ENCODE peak calls at places on chromosomes 12 and 14, in six cellular contexts. One of them, this sample, is unnamed.
A peak's percentile ranks its signal among the peaks of the same experiment; 100 is the strongest.

GRCh38 chr12:5901416-5901815 is 43.6 kb downstream of the ANO2 start:
- DNase-seq in mesendoderm: no peak
- DNase-seq in mammary epithelial cell: no peak
- DNase-seq in OCI-LY7: no peak
- DNase-seq in GM23248: no peak
- DNase-seq in trophoblast cell: no peak
- DNase-seq in this sample: no peak

GRCh38 chr14:77375164-77375950 is 1.5 kb downstream of the TMED8 start:
- DNase-seq in mesendoderm: no peak
- DNase-seq in mammary epithelial cell: no peak
- DNase-seq in OCI-LY7: peak; percentile 59
- DNase-seq in GM23248: no peak
- DNase-seq in trophoblast cell: no peak
- DNase-seq in this sample: no peak

GRCh38 chr12:131095826-131096680 is 142.3 kb downstream of the ADGRD1 start:
- DNase-seq in mesendoderm: no peak
- DNase-seq in mammary epithelial cell: no peak
- DNase-seq in OCI-LY7: no peak
- DNase-seq in GM23248: no peak
- DNase-seq in trophoblast cell: no peak
- DNase-seq in this sample: no peak

GRCh38 chr12:132362966-132363660 is 33.7 kb upstream of the GALNT9 start:
- DNase-seq in mesendoderm: no peak
- DNase-seq in mammary epithelial cell: no peak
- DNase-seq in OCI-LY7: no peak
- DNase-seq in GM23248: no peak
- DNase-seq in trophoblast cell: no peak
- DNase-seq in this sample: peak; percentile 21

GRCh38 chr14:102262894-102263462 is 42.0 kb downstream of the MOK start:
- DNase-seq in mesendoderm: peak; percentile 53
- DNase-seq in mammary epithelial cell: peak; percentile 94
- DNase-seq in OCI-LY7: no peak
- DNase-seq in GM23248: peak; percentile 39
- DNase-seq in trophoblast cell: no peak
- DNase-seq in this sample: no peak

GRCh38 chr12:6095269-6095668 is 29.2 kb downstream of the VWF start:
- DNase-seq in mesendoderm: no peak
- DNase-seq in mammary epithelial cell: no peak
- DNase-seq in OCI-LY7: no peak
- DNase-seq in GM23248: no peak
- DNase-seq in trophoblast cell: no peak
- DNase-seq in this sample: no peak

GRCh38 chr14:94441531-94442205 is 10.9 kb downstream of the SERPINA11 start:
- DNase-seq in mesendoderm: no peak
- DNase-seq in mammary epithelial cell: no peak
- DNase-seq in OCI-LY7: no peak
- DNase-seq in GM23248: no peak
- DNase-seq in trophoblast cell: no peak
- DNase-seq in this sample: no peak

GRCh38 chr14:37778135-37778943 is 182.9 kb downstream of the TTC6 start:
- DNase-seq in mesendoderm: no peak
- DNase-seq in mammary epithelial cell: no peak
- DNase-seq in OCI-LY7: no peak
- DNase-seq in GM23248: no peak
- DNase-seq in trophoblast cell: no peak
- DNase-seq in this sample: no peak

GRCh38 chr12:100133200-100133599 is 9.5 kb downstream of the BLTP3B start:
- DNase-seq in mesendoderm: no peak
- DNase-seq in mammary epithelial cell: no peak
- DNase-seq in OCI-LY7: no peak
- DNase-seq in GM23248: no peak
- DNase-seq in trophoblast cell: no peak
- DNase-seq in this sample: no peak

GRCh38 chr12:22722081-22722480 is 97.1 kb downstream of the ETNK1 start:
- DNase-seq in mesendoderm: no peak
- DNase-seq in mammary epithelial cell: no peak
- DNase-seq in OCI-LY7: no peak
- DNase-seq in GM23248: no peak
- DNase-seq in trophoblast cell: no peak
- DNase-seq in this sample: no peak

DNA sequence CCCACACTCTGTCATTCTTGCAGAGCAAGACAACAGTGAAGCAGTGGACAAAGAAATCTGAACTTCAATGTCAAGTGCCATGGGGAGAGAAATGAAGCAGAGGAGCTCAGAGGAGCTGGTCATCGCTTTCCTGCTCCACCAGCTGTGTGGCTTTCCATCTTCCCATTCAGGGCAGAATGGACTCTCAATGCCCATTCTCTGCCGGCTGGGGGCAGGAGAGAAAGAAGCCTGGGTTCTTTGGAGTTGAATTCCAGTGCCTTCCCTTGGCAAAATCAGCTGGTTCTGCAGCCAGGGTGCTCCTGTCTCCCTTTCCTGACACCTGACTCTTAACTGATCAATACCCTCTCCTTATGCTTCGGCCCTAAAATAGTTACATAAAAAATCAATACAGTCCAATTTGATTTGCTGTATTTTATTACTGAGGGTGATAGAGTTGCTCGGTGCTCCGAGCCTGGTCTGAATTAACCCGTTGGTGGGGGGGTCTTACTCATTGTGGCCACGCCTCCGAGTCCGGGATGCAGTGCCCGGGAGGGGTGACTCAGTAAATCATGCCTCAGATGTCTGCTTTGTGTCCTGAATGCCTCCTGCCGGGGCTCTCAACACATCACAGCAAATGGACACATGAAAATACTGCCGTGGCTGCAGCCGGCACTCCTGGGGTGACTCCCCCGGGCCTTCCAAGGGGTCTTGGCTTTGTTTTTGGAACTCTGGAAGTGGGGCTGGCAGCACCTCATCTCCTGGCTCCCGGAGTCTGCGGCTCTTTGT is 128.7 kb downstream of the AACS start:
- DNase-seq in mesendoderm: peak; percentile 81
- DNase-seq in mammary epithelial cell: peak; percentile 29
- DNase-seq in OCI-LY7: no peak
- DNase-seq in GM23248: peak; percentile 58
- DNase-seq in trophoblast cell: no peak
- DNase-seq in this sample: no peak
- H3K4me3 ChIP-seq in mesendoderm: no peak overlapping the region
- H3K4me3 ChIP-seq in mammary epithelial cell: no peak overlapping the region
- H3K4me3 ChIP-seq in OCI-LY7: no peak overlapping the region
- H3K4me3 ChIP-seq in GM23248: no peak overlapping the region
- H3K4me3 ChIP-seq in trophoblast cell: no peak overlapping the region
- H3K4me3 ChIP-seq in this sample: no peak overlapping the region

GRCh38 chr14:105087308-105087962 is 22.2 kb upstream of the GPR132 start:
- DNase-seq in mesendoderm: peak; percentile 47
- DNase-seq in mammary epithelial cell: peak; percentile 88
- DNase-seq in OCI-LY7: no peak
- DNase-seq in GM23248: peak; percentile 86
- DNase-seq in trophoblast cell: peak; percentile 84
- DNase-seq in this sample: no peak
- H3K36me3 ChIP-seq in mesendoderm: no peaks in the 10 kb centered on the region
- H3K36me3 ChIP-seq in mammary epithelial cell: no peaks in the 10 kb centered on the region
- H3K36me3 ChIP-seq in OCI-LY7: no peaks in the 10 kb centered on the region
- H3K36me3 ChIP-seq in GM23248: no peaks in the 10 kb centered on the region
- H3K36me3 ChIP-seq in trophoblast cell: no peaks in the 10 kb centered on the region
- H3K36me3 ChIP-seq in this sample: no peaks in the 10 kb centered on the region

DNA sequence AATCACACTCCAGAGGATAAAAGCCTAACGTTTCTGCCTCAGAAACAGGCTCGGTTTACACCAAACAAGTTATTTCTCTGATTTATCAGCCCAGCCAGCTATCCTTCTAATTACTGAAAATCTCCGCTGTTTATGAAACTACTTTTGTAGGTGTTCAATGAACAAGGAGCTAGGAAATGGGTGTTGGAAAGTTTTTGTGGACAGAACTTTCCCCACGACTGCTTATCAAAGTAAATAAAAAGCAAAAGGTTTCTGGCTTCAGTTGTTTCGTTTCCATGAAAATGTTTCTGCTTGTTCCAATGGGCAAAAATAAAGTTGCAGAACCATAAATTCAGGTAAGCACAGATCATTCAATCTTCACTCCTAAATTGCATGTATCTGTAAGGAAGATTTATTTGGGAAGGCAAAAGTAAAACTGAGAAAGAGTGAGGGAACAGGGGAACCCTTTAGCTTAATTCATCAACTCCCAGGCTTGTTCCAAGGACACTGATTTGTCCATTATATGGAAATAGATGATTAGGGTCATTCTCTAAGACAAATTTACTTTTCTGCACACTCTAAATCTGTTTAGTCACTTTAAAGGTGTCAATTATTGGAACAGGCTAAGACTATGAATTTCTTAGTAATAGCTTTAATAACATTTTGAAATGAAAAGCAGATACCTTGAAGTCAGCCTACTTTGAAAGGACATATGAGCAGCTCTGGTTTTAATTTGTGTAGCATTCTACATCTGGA is 175.9 kb upstream of the CDKN3 start:
- DNase-seq in mesendoderm: no peak
- DNase-seq in mammary epithelial cell: no peak
- DNase-seq in OCI-LY7: no peak
- DNase-seq in GM23248: no peak
- DNase-seq in trophoblast cell: no peak
- DNase-seq in this sample: no peak
- H3K4me3 ChIP-seq in mesendoderm: no peak overlapping the region
- H3K4me3 ChIP-seq in mammary epithelial cell: no peak overlapping the region
- H3K4me3 ChIP-seq in OCI-LY7: no peak overlapping the region
- H3K4me3 ChIP-seq in GM23248: peak overlapping the region; percentile 69
- H3K4me3 ChIP-seq in trophoblast cell: no peak overlapping the region
- H3K4me3 ChIP-seq in this sample: no peak overlapping the region

DNA sequence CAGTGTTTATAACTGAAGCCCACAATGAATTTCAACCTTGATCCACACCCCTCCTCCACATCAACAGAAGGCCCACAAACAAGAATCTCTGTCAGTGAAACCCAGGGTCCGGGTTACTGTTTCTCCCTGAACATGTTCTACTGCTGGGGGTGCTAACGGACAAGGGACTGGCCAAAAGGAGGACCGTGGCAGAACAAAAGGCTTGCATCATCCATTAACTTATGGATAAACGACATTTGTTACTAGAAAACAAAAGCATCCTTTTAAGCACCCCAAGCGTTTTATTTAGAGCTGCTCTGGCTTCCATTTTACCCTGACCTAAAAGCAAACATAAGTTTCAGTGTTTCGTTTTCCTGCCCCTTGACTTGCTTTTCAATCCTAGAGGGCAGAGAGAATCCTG is 32.2 kb downstream of the BRAP start:
- DNase-seq in mesendoderm: no peak
- DNase-seq in mammary epithelial cell: no peak
- DNase-seq in OCI-LY7: no peak
- DNase-seq in GM23248: no peak
- DNase-seq in trophoblast cell: no peak
- DNase-seq in this sample: no peak
- H3K36me3 ChIP-seq in mesendoderm: peaks cover 9% of the 10 kb centered on the region
- H3K36me3 ChIP-seq in mammary epithelial cell: peaks cover 14% of the 10 kb centered on the region
- H3K36me3 ChIP-seq in OCI-LY7: peaks cover 95% of the 10 kb centered on the region
- H3K36me3 ChIP-seq in GM23248: peaks cover 58% of the 10 kb centered on the region
- H3K36me3 ChIP-seq in trophoblast cell: peaks cover 38% of the 10 kb centered on the region
- H3K36me3 ChIP-seq in this sample: peaks cover 5% of the 10 kb centered on the region

DNA sequence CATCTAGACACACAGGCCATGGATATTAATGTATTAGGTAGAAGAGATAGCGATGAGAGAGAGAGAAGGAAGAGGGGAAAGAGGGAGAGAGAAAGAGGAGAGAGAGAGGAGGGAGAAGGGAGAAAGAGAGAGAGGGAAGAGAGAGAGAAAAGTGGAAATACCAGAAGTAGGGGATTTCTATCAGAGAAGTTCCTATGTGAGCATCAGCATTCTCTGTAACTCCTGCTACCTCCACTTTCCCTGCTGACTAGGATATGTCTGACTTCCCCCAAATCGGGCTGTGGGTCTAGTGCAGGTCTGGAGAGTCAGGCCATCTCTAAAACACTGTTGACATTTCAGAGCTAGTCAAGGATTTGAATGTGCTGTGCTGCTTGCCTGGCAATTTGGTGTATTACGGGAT is 3.6 kb downstream of the ARHGDIB start:
- DNase-seq in mesendoderm: no peak
- DNase-seq in mammary epithelial cell: no peak
- DNase-seq in OCI-LY7: no peak
- DNase-seq in GM23248: no peak
- DNase-seq in trophoblast cell: no peak
- DNase-seq in this sample: no peak
- H3K4me3 ChIP-seq in mesendoderm: no peak overlapping the region
- H3K4me3 ChIP-seq in mammary epithelial cell: no peak overlapping the region
- H3K4me3 ChIP-seq in OCI-LY7: peak overlapping the region; percentile 72
- H3K4me3 ChIP-seq in GM23248: no peak overlapping the region
- H3K4me3 ChIP-seq in trophoblast cell: no peak overlapping the region
- H3K4me3 ChIP-seq in this sample: no peak overlapping the region

DNA sequence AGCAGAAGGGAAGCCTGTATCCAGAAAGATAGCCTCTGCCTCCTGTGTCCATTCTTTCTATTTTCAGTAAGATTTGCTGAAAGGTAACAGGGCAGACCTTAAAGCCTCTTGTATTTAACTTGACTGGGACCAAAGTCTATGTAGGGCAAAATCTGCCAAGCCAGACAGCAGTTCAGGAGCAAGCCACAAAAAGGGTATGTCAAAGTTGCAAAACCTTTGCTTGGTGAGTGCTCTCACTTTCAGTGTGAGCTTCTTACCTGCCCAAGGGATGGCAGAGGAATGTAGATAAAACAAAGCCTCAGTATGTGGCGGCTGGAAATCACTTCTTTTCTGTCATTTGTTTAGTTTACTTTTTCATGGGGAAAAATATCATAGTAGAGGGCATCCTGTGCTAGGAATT is 63.1 kb downstream of the PLEKHG7 start:
- DNase-seq in mesendoderm: no peak
- DNase-seq in mammary epithelial cell: no peak
- DNase-seq in OCI-LY7: no peak
- DNase-seq in GM23248: no peak
- DNase-seq in trophoblast cell: no peak
- DNase-seq in this sample: no peak
- H3K36me3 ChIP-seq in mesendoderm: no peaks in the 10 kb centered on the region
- H3K36me3 ChIP-seq in mammary epithelial cell: peaks cover 3% of the 10 kb centered on the region
- H3K36me3 ChIP-seq in OCI-LY7: no peaks in the 10 kb centered on the region
- H3K36me3 ChIP-seq in GM23248: no peaks in the 10 kb centered on the region
- H3K36me3 ChIP-seq in trophoblast cell: no peaks in the 10 kb centered on the region
- H3K36me3 ChIP-seq in this sample: no peaks in the 10 kb centered on the region

This sample was measured in mucosa of descending colon.